ENCODE peak calls at places on chromosome 20, in eight cellular contexts. M is heart right ventricle, D is esophagus muscularis mucosa, T is OCI-LY7, H is GM20000, Q is GM23338, S is A549, E is progenitor cell of endocrine pancreas. Z is an unnamed sample.

GRCh38 chr20:64222273-64222672 is 33.3 kb upstream of the PCMTD2 start:
- DNase-seq in M (peak), D (no peak), T (no peak), H (no peak), Q (no peak), S (no peak), E (no peak), Z (no peak)

GRCh38 chr20:48615871-48616270 is 211.9 kb downstream of the PREX1 start:
- DNase-seq in M (no peak), D (no peak), T (no peak), H (no peak), Q (no peak), S (no peak), E (no peak), Z (no peak)

GRCh38 chr20:22248052-22248667 is 336.2 kb downstream of the FOXA2 start:
- DNase-seq in M (no peak), D (no peak), T (peak), H (peak), Q (peak), S (peak), E (no peak), Z (no peak)

GRCh38 chr20:21398109-21398480 is 769 bp upstream of the NKX2-4 start:
- DNase-seq in M (no peak), D (no peak), T (no peak), H (no peak), Q (no peak), S (no peak), E (no peak), Z (no peak)

GRCh38 chr20:3679749-3680700 is 1.8 kb downstream of the ADAM33 start:
- DNase-seq in M (peak), D (no peak), T (no peak), H (no peak), Q (peak), S (no peak), E (no peak), Z (no peak)

GRCh38 chr20:5634894-5635293 is 115.3 kb upstream of the SHLD1 start:
- DNase-seq in M (no peak), D (no peak), T (no peak), H (no peak), Q (no peak), S (no peak), E (no peak), Z (no peak)

GRCh38 chr20:45340236-45340847 is 7.9 kb downstream of the SDC4 start:
- DNase-seq in M (no peak), D (no peak), T (no peak), H (no peak), Q (no peak), S (no peak), E (no peak), Z (no peak)

GRCh38 chr20:52469143-52469542 is 277.6 kb upstream of the ZFP64 start:
- DNase-seq in M (no peak), D (no peak), T (no peak), H (no peak), Q (peak), S (no peak), E (no peak), Z (no peak)

GRCh38 chr20:57294558-57294957 is 28.1 kb upstream of the BMP7 start:
- DNase-seq in M (no peak), D (no peak), T (no peak), H (no peak), Q (peak), S (no peak), E (no peak), Z (no peak)

GRCh38 chr20:62549499-62550086 is 73.8 kb upstream of the GATA5 start:
- DNase-seq in M (no peak), D (no peak), T (peak), H (no peak), Q (peak), S (no peak), E (no peak), Z (no peak)
- TF ChIP-seq CTCF in M (no peak), D (no peak), T (peak), H (no peak), Q (no peak), S (peak), E (no peak), Z (no peak)

GRCh38 chr20:13533946-13534345 is 104.8 kb downstream of the TASP1 start:
- DNase-seq in M (no peak), D (no peak), T (no peak), H (no peak), Q (no peak), S (no peak), E (no peak), Z (no peak)
- TF ChIP-seq CTCF in M (no peak), D (no peak), T (no peak), H (no peak), Q (no peak), S (no peak), E (no peak), Z (no peak)

GRCh38 chr20:47296950-47297349 is 59.5 kb downstream of the ZMYND8 start:
- DNase-seq in M (no peak), D (no peak), T (no peak), H (no peak), Q (peak), S (no peak), E (no peak), Z (no peak)
- TF ChIP-seq CTCF in M (no peak), D (no peak), T (peak), H (no peak), Q (peak), S (peak), E (peak), Z (no peak)

GRCh38 chr20:19828233-19828632 is 70.2 kb downstream of the RIN2 start:
- DNase-seq in M (no peak), D (no peak), T (peak), H (peak), Q (no peak), S (peak), E (no peak), Z (no peak)
- TF ChIP-seq CTCF in M (peak), D (no peak), T (peak), H (peak), Q (peak), S (peak), E (no peak), Z (peak)

GRCh38 chr20:50112512-50113419 is at the start of gene UBE2V1:
- DNase-seq in M (peak), D (peak), T (peak), H (peak), Q (peak), S (peak), E (peak), Z (peak)
- TF ChIP-seq CTCF in M (peak), D (peak), T (peak), H (peak), Q (peak), S (peak), E (peak), Z (peak)

GRCh38 chr20:62899633-62900051 is 26.7 kb downstream of the DIDO1 start:
- DNase-seq in M (no peak), D (no peak), T (no peak), H (no peak), Q (peak), S (no peak), E (no peak), Z (no peak)
- TF ChIP-seq CTCF in M (no peak), D (peak), T (no peak), H (no peak), Q (peak), S (no peak), E (peak), Z (no peak)